ENCODE peak calls at places on chromosomes 3 and 15, in five cellular contexts. O is heart left ventricle, R is T-helper 2 cell, K is AML-193, C is lower leg skin. U is an unnamed sample.

GRCh38 chr3:46883252-46884185 is 6.0 kb downstream of the PTH1R start:
- DNase-seq in O (no peak), R (no peak), K (no peak), C (no peak), U (peak)

GRCh38 chr3:133387341-133387740 is 12.5 kb upstream of the BFSP2 start:
- DNase-seq in O (no peak), R (no peak), K (no peak), C (no peak), U (no peak)

GRCh38 chr3:105608623-105609022 is 241.9 kb downstream of the ALCAM start:
- DNase-seq in O (peak), R (no peak), K (no peak), C (no peak), U (no peak)

GRCh38 chr3:83224101-83224868 is 1462.8 kb upstream of the GBE1 start:
- DNase-seq in O (no peak), R (no peak), K (no peak), C (no peak), U (no peak)

GRCh38 chr3:112357888-112358287 is 24.9 kb downstream of the CD200 start:
- DNase-seq in O (peak), R (no peak), K (no peak), C (no peak), U (no peak)

GRCh38 chr3:59116138-59116537 is 66.3 kb upstream of the CFAP20DC start:
- DNase-seq in O (no peak), R (no peak), K (no peak), C (no peak), U (no peak)

GRCh38 chr3:46715507-46716175 is 2.0 kb downstream of the PRSS50 start:
- DNase-seq in O (no peak), R (no peak), K (no peak), C (no peak), U (no peak)

GRCh38 chr3:197308591-197308990 is 10.2 kb upstream of the DLG1 start:
- DNase-seq in O (no peak), R (no peak), K (no peak), C (no peak), U (no peak)

GRCh38 chr3:131480116-131480515 is 22.7 kb downstream of the MRPL3 start:
- DNase-seq in O (no peak), R (no peak), K (no peak), C (no peak), U (no peak)

GRCh38 chr3:193843447-193844301 is 250.7 kb downstream of the OPA1 start:
- DNase-seq in O (no peak), R (no peak), K (no peak), C (no peak), U (no peak)

GRCh38 chr3:10299679-10300078 is 6.9 kb upstream of the GHRL start:
- DNase-seq in O (no peak), R (no peak), K (no peak), C (no peak), U (no peak)

GRCh38 chr3:169146112-169146665 is 517.3 kb downstream of the MECOM start:
- DNase-seq in O (peak), R (no peak), K (no peak), C (no peak), U (no peak)

GRCh38 chr15:42737529-42738328 is 801 bp upstream of the CDAN1 start:
- DNase-seq in O (no peak), R (no peak), K (peak), C (no peak), U (no peak)

GRCh38 chr15:70788114-70789049 is 25.0 kb upstream of the UACA start:
- DNase-seq in O (no peak), R (no peak), K (no peak), C (no peak), U (no peak)

GRCh38 chr3:39388741-39389248 is 5.6 kb downstream of the SLC25A38 start:
- DNase-seq in O (no peak), R (no peak), K (no peak), C (no peak), U (peak)

GRCh38 chr15:48292458-48292857 is 38.8 kb upstream of the DUT start:
- DNase-seq in O (no peak), R (no peak), K (no peak), C (no peak), U (no peak)

GRCh38 chr3:55364426-55364825 is 122.7 kb downstream of the WNT5A start:
- DNase-seq in O (no peak), R (no peak), K (no peak), C (no peak), U (no peak)

GRCh38 chr15:81182031-81182745 is 14.5 kb upstream of the IL16 start:
- DNase-seq in O (no peak), R (no peak), K (no peak), C (no peak), U (no peak)

GRCh38 chr3:98657429-98657828 is 64.0 kb upstream of the CPOX start:
- DNase-seq in O (no peak), R (no peak), K (no peak), C (no peak), U (peak)

GRCh38 chr3:3801510-3801841 is 2.2 kb downstream of the LRRN1 start:
- DNase-seq in O (no peak), R (no peak), K (no peak), C (no peak), U (no peak)

GRCh38 chr3:9402410-9403228 is 5.2 kb downstream of the SETD5 start:
- DNase-seq in O (no peak), R (no peak), K (no peak), C (no peak), U (no peak)

GRCh38 chr3:27483117-27484001 is 825 bp downstream of the SLC4A7 start:
- DNase-seq in O (peak), R (peak), K (peak), C (peak), U (peak)

U was measured in GM12892.